ENCODE peak calls at places on chromosomes 5 and 9, in five cellular contexts. C is A549, V is HepG2, N is K562, O is GM12878. D is an unnamed sample.
A peak's percentile ranks its signal among the peaks of the same experiment; 100 is the strongest.

GRCh38 chr9:114153761-114154596 is 1.4 kb upstream of the COL27A1 start:
- DNase-seq in O (no peak), N (no peak), C (peak; percentile 52), V (peak; percentile 95), D (peak; percentile 93)

GRCh38 chr5:111197523-111197922 is 26.7 kb upstream of the CAMK4 start:
- DNase-seq in C (no peak), V (peak; percentile 44), N (no peak), O (no peak), D (peak; percentile 53)

GRCh38 chr9:13386324-13386723 is 106.8 kb upstream of the MPDZ start:
- DNase-seq in N (no peak), C (no peak), V (no peak), O (no peak), D (no peak)

GRCh38 chr5:418681-419121 is 24.3 kb upstream of the EXOC3 start:
- DNase-seq in C (no peak), O (no peak), V (no peak), N (no peak), D (no peak)

GRCh38 chr9:90855208-90856000 is 53.8 kb downstream of the SYK start:
- DNase-seq in C (no peak), V (no peak), N (no peak), O (no peak), D (no peak)

GRCh38 chr5:125034331-125034730 is 287.9 kb upstream of the ZNF608 start:
- DNase-seq in O (no peak), V (no peak), N (no peak), C (no peak), D (no peak)

GRCh38 chr5:145825751-145826180 is 9.4 kb downstream of the PRELID2 start:
- DNase-seq in V (peak; percentile 61), O (no peak), N (peak; percentile 37), C (peak; percentile 63), D (peak; percentile 83)

GRCh38 chr5:619444-619843 is 7.3 kb downstream of the CEP72 start:
- DNase-seq in O (no peak), N (peak; percentile 15), V (no peak), C (no peak), D (no peak)

GRCh38 chr5:134905246-134905996 is 490 bp downstream of the PCBD2 start:
- DNase-seq in C (peak; percentile 78), O (peak; percentile 36), N (no peak), V (peak; percentile 65), D (peak; percentile 71)

GRCh38 chr5:141623621-141624020 is 4.8 kb upstream of the DIAPH1 start:
- DNase-seq in N (no peak), O (no peak), C (no peak), V (no peak), D (no peak)

GRCh38 chr5:82295144-82295543 is 17.0 kb upstream of the RPS23 start:
- DNase-seq in N (no peak), C (peak; percentile 44), O (no peak), V (no peak), D (peak; percentile 65)

GRCh38 chr9:116697887-116698286 is 10.8 kb downstream of the TRIM32 start:
- DNase-seq in O (no peak), V (no peak), C (no peak), N (no peak), D (no peak)

GRCh38 chr9:135655317-135656003 is 7.6 kb upstream of the LCN9 start:
- DNase-seq in C (no peak), N (no peak), O (no peak), V (no peak), D (no peak)

DNA sequence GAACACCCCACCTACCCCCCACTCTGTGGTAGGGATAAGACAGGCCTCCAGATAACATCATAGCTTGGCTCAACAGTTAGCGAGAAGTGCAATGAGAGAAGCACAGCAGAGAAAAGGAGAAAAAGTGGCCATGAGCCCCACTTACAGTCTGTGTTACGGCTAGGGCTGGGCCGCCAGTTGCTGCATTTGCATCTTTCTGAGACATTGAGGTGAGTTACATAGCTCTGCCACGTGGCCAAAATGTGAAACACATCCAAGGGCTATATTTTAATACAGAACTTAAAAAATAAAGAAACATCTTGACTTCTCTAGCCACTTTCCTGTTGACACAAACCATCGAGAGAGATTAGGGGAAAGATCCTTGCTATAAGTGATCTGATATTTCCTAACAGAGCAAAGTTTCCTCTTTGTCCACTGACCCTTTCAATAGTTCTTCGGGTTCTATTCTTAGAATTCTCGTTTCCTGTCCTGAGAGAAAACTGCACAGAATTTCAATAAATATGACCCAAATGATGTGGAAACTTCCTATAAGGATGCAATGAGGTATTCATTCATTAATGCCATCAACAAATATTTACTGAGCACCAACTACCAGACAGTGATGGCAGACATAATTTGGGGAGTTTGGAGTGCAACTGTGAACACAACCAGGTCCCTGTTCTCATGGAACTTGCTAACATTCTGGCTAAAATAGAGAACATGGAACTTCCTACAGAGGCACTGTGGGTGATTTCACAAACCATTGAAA is 3.3 kb upstream of the TLE4 start:
- DNase-seq in V (no peak), N (no peak), C (peak; percentile 20), O (no peak), D (no peak)
- TF ChIP-seq CTCF in V (no peak), N (no peak), C (no peak), O (no peak), D (no peak)

DNA sequence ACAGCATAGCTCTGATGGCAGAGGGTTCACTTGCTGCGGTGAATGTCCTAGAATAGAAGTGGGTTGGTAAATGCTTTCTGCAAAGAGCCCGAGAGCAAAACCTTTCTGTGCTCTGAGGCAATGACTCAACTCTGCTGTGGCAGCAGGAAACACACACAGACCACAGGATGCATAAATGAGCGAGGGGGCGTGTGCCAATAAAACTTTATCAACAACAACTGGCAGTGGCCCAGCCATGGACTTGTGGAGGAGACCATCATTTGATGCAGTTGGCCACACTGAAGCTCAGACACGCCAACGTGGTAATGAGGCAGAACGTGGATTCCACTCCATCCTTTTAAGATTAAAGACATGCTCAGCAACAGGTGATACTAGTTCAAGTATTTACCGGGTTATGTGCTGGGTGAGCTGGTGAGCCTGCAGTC is 6.8 kb downstream of the MRPL36 start:
- DNase-seq in V (no peak), C (no peak), O (peak; percentile 99), N (no peak), D (no peak)
- TF ChIP-seq JUNB in V (no peak), C (no peak), O (peak; percentile 91), N (no peak), D (no peak)

DNA sequence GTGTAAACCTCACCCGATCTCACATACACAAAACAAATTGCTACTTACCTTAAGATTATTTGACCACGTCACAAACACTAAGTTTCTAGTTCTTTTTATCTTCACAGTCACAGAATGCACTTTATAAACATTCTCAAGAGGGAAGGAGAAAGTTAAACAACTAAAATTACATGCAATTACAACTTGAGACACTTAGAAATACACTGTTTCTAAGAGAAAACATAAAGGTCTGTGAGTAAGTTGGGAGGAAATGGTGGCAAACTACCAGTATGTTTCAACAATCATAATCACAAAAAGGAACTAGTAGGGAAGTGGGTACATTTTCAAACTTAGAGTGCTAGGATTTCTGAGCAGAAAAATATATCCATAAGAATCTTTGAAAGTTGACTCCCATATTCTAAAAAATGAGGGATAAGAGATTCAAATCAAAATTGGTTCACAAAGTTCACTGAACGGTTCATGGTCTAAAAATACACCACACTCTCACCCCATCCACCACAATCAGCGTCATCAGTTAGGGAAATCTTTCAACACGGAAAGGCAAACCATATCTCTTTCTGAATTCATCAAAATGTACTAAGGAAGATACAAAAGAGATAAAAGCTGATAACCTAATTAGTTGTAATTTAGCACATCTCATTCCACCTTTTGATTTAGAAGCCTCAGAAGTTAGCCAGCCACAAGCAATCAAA is 182.6 kb downstream of the BNC2 start:
- DNase-seq in C (no peak), O (no peak), V (no peak), N (no peak), D (no peak)
- TF ChIP-seq CTCF in C (no peak), O (no peak), V (no peak), N (no peak), D (no peak)

DNA sequence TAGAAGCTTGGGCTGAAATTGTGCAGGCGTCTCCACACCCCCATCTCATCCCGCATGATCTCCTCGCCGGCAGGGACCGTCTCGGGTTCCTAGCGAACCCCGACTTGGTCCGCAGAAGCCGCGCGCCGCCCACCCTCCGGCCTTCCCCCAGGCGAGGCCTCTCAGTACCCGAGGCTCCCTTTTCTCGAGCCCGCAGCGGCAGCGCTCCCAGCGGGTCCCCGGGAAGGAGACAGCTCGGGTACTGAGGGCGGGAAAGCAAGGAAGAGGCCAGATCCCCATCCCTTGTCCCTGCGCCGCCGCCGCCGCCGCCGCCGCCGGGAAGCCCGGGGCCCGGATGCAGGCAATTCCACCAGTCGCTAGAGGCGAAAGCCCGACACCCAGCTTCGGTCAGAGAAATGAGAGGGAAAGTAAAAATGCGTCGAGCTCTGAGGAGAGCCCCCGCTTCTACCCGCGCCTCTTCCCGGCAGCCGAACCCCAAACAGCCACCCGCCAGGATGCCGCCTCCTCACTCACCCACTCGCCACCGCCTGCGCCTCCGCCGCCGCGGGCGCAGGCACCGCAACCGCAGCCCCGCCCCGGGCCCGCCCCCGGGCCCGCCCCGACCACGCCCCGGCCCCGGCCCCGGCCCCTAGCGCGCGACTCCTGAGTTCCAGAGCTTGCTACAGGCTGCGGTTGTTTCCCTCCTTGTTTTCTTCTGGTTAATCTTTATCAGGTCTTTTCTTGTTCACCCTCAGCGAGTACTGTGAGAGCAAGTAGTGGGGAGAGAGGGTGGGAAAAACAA is at the start of gene C9orf72:
- DNase-seq in O (no peak), C (no peak), V (peak; percentile 27), N (peak; percentile 70), D (peak; percentile 72)
- TF ChIP-seq JUNB in O (no peak), C (no peak), V (no peak), N (no peak), D (no peak)

GRCh38 chr9:125260564-125260963 is 1.1 kb upstream of the GAPVD1 start:
- DNase-seq in N (no peak), O (no peak), C (no peak), V (peak; percentile 28), D (no peak)
- TF ChIP-seq CTCF in N (no peak), O (no peak), C (no peak), V (peak; percentile 39), D (no peak)

GRCh38 chr9:133704711-133705181 is 33.4 kb downstream of the SARDH start:
- DNase-seq in N (no peak), V (no peak), O (no peak), C (no peak), D (no peak)

GRCh38 chr9:133701981-133702797 is 36.0 kb downstream of the SARDH start:
- DNase-seq in O (no peak), N (no peak), C (no peak), V (no peak), D (no peak)

GRCh38 chr9:133702798-133703570 is 35.2 kb downstream of the SARDH start:
- DNase-seq in O (no peak), C (no peak), V (no peak), N (no peak), D (peak; percentile 38)

GRCh38 chr9:133705576-133705975 is 32.6 kb downstream of the SARDH start:
- DNase-seq in C (no peak), N (no peak), V (no peak), O (no peak), D (no peak)

DNA sequence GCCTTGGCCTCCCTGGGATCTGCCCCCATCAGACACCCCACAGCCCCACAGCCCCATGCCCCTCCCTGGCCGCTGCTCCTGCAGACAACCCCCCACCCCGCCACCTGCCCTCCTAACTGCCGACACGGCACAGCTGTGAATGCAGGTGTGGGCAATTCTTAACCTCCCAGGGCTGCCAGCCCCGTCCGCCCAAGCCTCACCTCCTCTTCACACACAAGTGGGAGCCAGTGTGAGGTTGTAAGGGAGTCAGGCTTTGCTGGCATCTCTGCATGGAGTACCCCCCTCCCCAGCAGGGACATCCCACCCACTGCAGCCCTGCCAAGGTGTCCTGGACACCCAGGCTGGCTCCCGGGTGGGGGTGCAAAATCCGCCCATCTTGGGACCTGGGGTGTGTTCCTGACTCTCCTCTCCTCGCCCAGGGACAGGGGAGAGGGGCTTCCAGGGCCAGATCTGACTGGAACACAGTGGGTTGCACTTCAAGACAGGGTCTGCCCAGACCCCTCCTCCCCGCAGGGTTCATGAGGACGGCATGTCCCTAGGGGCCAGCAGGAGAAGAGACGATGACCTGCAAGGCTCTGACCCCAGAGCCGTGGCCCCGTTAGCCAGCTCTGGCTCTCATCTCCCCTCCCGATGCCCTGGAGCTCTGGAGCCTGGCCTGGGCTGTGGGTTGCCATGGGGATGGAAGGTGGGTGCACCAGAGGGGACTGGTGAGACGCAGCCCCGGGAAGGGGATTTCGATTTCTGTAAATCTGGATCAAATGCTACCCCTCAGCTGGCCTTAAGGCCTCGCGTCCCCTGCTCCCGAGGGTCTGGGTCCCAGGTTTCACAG is 34.4 kb downstream of the SARDH start:
- DNase-seq in V (no peak), N (no peak), O (no peak), C (no peak), D (no peak)
- TF ChIP-seq JUNB in V (no peak), N (no peak), O (no peak), C (no peak), D (no peak)

D was measured in GM23338.